ENCODE peak calls at places on chromosomes 3 and 15, in nine cellular contexts. J, M, E, D, F, W, L, Q and Y are unnamed samples.

GRCh38 chr15:66123799-66124198 is 129.8 kb downstream of the MEGF11 start:
- DNase-seq in Q (no peak), E (no peak), L (no peak), D (no peak), J (no peak), W (no peak), F (no peak), M (no peak), Y (no peak)

GRCh38 chr15:37764733-37765191 is 169.7 kb upstream of the TMCO5A start:
- DNase-seq in W (no peak), E (no peak), F (peak; percentile 34), M (peak; percentile 48), D (no peak), Q (peak; percentile 59), J (no peak), L (peak; percentile 29), Y (no peak)

GRCh38 chr15:51907136-51907862 is 64.3 kb downstream of the LEO1 start:
- DNase-seq in F (peak; percentile 80), D (no peak), J (no peak), M (no peak), Q (no peak), E (no peak), W (no peak), L (peak; percentile 64), Y (no peak)

GRCh38 chr3:191301017-191301416 is 28.2 kb upstream of the CCDC50 start:
- DNase-seq in L (no peak), M (no peak), E (no peak), W (no peak), Q (no peak), F (no peak), J (no peak), D (no peak), Y (no peak)

GRCh38 chr3:62805578-62805977 is 69.6 kb downstream of the CADPS start:
- DNase-seq in J (no peak), L (no peak), Q (no peak), W (no peak), F (no peak), E (no peak), D (no peak), M (no peak), Y (no peak)

GRCh38 chr15:76904461-76905012 is 603 bp downstream of the SCAPER start:
- DNase-seq in F (peak; percentile 27), E (no peak), L (peak; percentile 28), M (no peak), D (no peak), J (no peak), Q (peak; percentile 41), W (no peak), Y (no peak)

GRCh38 chr3:184334470-184335158 is 2.8 kb upstream of the FAM131A start:
- DNase-seq in W (no peak), Q (no peak), J (no peak), L (no peak), D (no peak), E (peak; percentile 31), M (peak; percentile 83), F (peak; percentile 53), Y (no peak)

GRCh38 chr3:141561426-141562034 is 74.7 kb downstream of the RASA2 start:
- DNase-seq in F (peak; percentile 76), Q (peak; percentile 61), J (peak; percentile 5), E (peak; percentile 13), W (no peak), M (no peak), D (peak; percentile 29), L (no peak), Y (peak; percentile 17)

GRCh38 chr15:62241135-62241770 is 76.2 kb upstream of the C2CD4B start:
- DNase-seq in E (no peak), Q (no peak), L (peak; percentile 42), W (no peak), F (peak; percentile 63), M (no peak), J (no peak), D (no peak), Y (no peak)

GRCh38 chr3:25476639-25477038 is 48.6 kb downstream of the RARB start:
- DNase-seq in M (no peak), W (no peak), F (no peak), Q (no peak), E (no peak), J (no peak), L (no peak), D (no peak), Y (no peak)

GRCh38 chr15:78085928-78086327 is 6.4 kb upstream of the SH2D7 start:
- DNase-seq in W (no peak), D (no peak), J (no peak), E (no peak), L (no peak), F (no peak), M (no peak), Q (peak; percentile 73), Y (no peak)

GRCh38 chr3:25895443-25895842 is 105.6 kb downstream of the OXSM start:
- DNase-seq in W (no peak), L (no peak), Q (peak; percentile 7), J (no peak), M (no peak), D (no peak), F (no peak), E (no peak), Y (no peak)